ENCODE peak calls at places on chromosome 22, in seven cellular contexts. D, K, L, X, N, P and J are unnamed samples. For H3K9me3 and H3K4me1, the result is how much of the 10 kb centered on the place peaks cover.

GRCh38 chr22:44981857-44982256 is 27.9 kb downstream of the PHF21B start:
- DNase-seq in D (no peak), K (no peak), L (no peak), X (no peak), N (no peak), P (no peak), J (no peak)

GRCh38 chr22:23693979-23694680 is 3.3 kb downstream of the RGL4 start:
- DNase-seq in D (no peak), K (no peak), L (no peak), X (no peak), N (no peak), P (no peak), J (no peak)

GRCh38 chr22:41254230-41254629 is 13.5 kb upstream of the CHADL start:
- DNase-seq in D (no peak), K (no peak), L (no peak), X (no peak), N (no peak), P (no peak), J (no peak)

GRCh38 chr22:46618104-46618647 is 2.0 kb upstream of the GRAMD4 start:
- DNase-seq in D (no peak), K (no peak), L (no peak), X (no peak), N (no peak), P (peak), J (no peak)

GRCh38 chr22:44753189-44754042 is 1.0 kb downstream of the ARHGAP8 start:
- DNase-seq in D (no peak), K (no peak), L (no peak), X (peak), N (peak), P (no peak), J (no peak)

GRCh38 chr22:23219787-23220484 is 39.6 kb downstream of the BCR start:
- DNase-seq in D (peak), K (peak), L (no peak), X (peak), N (peak), P (peak), J (no peak)

GRCh38 chr22:41544671-41545476 is 604 bp upstream of the POLR3H start:
- DNase-seq in D (no peak), K (no peak), L (no peak), X (no peak), N (no peak), P (no peak), J (no peak)

GRCh38 chr22:23243006-23243573 is 62.8 kb downstream of the BCR start:
- DNase-seq in D (no peak), K (no peak), L (peak), X (no peak), N (peak), P (peak), J (no peak)

GRCh38 chr22:23909258-23909898 is 15.2 kb downstream of the MIF start:
- DNase-seq in D (no peak), K (no peak), L (no peak), X (no peak), N (no peak), P (no peak), J (no peak)

GRCh38 chr22:19035474-19036228 is 86.6 kb downstream of the DGCR2 start:
- DNase-seq in D (no peak), K (peak), L (no peak), X (no peak), N (peak), P (peak), J (no peak)

GRCh38 chr22:40193429-40194421 is 16.0 kb downstream of the TNRC6B start:
- DNase-seq in D (no peak), K (no peak), L (no peak), X (no peak), N (no peak), P (no peak), J (no peak)

GRCh38 chr22:42471441-42471840 is 39.2 kb upstream of the NFAM1 start:
- DNase-seq in D (no peak), K (no peak), L (no peak), X (no peak), N (no peak), P (no peak), J (no peak)

GRCh38 chr22:49549256-49549655 is 278.4 kb downstream of the BRD1 start:
- DNase-seq in D (no peak), K (peak), L (no peak), X (no peak), N (no peak), P (no peak), J (no peak)

GRCh38 chr22:49549851-49550430 is 277.7 kb downstream of the BRD1 start:
- DNase-seq in D (no peak), K (peak), L (no peak), X (no peak), N (no peak), P (no peak), J (no peak)

GRCh38 chr22:49551897-49552659 is 275.6 kb downstream of the BRD1 start:
- DNase-seq in D (no peak), K (no peak), L (no peak), X (no peak), N (no peak), P (no peak), J (no peak)

GRCh38 chr22:49551446-49551845 is 276.2 kb downstream of the BRD1 start:
- DNase-seq in D (no peak), K (peak), L (no peak), X (no peak), N (no peak), P (no peak), J (no peak)

DNA sequence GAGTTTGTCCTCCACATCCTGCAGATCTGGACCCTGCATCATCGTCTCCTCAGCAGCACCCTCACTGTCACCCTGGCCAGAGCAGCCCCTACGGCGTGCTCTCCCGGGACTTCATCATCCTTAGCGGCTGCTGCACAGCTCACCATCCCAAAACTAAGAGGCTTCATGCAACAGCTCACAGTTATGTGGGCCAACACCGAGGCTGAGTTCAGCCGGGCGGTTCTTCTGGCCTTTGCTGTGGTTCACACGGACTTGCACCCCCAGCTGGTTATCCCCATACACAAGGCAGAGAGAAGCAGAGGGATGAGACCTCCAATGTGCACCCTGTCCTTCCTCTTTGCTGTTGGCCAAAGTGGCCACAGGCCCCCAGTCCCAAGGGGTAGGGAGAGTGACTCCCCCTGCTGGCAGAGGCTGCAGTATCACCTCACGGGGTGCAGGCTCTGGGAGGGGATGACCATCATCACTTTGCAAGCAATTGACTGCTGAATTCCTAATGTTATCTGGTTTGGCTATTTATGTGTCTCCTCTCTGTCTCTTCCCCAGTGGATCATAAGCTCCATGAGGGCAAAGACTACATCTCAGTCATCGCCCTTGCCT is 276.8 kb downstream of the BRD1 start:
- DNase-seq in D (no peak), K (peak), L (no peak), X (no peak), N (no peak), P (no peak), J (peak)
- H3K9me3 ChIP-seq in D (under half), K (under half), L (under half), X (under half), N (under half), P (under half), J (under half)

GRCh38 chr22:50314455-50315288 is 7.2 kb upstream of the PLXNB2 start:
- DNase-seq in D (no peak), K (peak), L (peak), X (peak), N (peak), P (peak), J (peak)

GRCh38 chr22:50317178-50317577 is 9.6 kb downstream of the DENND6B start:
- DNase-seq in D (no peak), K (peak), L (no peak), X (no peak), N (no peak), P (no peak), J (no peak)

GRCh38 chr22:50316114-50317065 is 8.9 kb upstream of the PLXNB2 start:
- DNase-seq in D (no peak), K (no peak), L (no peak), X (no peak), N (peak), P (no peak), J (no peak)

GRCh38 chr22:50314081-50314454 is 6.6 kb upstream of the PLXNB2 start:
- DNase-seq in D (no peak), K (peak), L (no peak), X (no peak), N (no peak), P (no peak), J (no peak)

DNA sequence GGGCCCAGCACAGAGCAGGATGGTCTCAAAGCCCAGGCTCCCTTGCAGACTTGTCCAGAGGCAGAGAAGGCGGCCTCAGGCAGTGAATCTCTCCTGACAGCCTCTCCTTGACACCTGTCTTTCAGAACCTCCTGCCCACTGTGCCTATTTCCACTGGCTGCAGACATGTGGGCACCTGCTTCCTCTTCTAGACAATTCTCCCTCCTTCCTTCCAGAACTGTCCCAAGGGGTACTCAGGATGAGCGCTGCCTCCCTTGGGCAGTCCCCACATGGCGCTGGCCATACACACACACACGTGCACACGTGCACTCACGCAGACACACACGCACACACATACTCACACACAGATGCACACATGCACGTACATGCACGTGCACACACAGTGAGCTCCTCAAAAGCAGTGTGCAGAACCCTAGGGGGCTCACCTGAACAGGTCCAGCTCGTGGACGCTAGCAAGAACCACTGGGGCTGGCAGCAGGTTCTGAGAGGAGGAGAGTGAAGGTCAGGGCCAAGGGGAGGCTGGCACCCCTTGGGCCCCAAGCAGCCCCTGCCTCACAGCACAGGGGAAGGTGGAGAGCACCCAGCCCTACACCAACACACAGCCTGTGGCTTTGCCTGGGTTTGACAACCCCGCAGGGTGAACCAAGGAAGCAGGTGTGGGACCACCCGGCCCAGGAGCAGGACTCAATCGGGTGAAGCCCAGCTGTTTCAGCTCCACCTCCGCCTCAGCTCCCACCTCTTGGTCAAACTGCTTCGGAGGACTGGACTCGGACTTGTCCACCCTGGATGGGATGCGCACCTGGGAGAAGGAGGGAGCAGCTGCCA is 8.1 kb upstream of the PLXNB2 start:
- DNase-seq in D (no peak), K (no peak), L (no peak), X (no peak), N (no peak), P (no peak), J (no peak)
- H3K4me1 ChIP-seq in D (under half), K (under half), L (under half), X (under half), N (under half), P (under half), J (under half)

DNA sequence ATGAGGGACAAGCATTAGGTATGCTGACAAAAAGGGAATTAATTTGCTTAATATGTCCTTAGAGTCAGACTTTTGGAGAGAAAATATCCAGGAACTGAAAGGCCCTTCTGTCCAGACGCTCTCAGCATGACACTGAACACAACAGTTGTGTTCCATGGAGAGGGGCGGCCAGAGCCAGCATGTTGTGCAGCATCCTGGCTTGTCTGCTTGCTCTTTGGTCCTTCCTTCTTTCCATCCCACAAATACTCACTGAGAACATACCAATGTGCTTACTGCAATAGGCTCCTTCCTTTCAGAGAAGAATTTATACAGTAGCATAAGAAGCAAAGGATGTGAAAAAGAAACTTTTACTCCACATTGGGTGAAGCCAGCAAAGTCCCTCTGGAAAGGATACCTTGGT is 303.9 kb upstream of the PITPNB start:
- DNase-seq in D (no peak), K (no peak), L (no peak), X (no peak), N (no peak), P (no peak), J (no peak)
- H3K27ac ChIP-seq in D (no peak), K (no peak), L (no peak), X (no peak), N (no peak), P (no peak), J (no peak)

GRCh38 chr22:47995718-47996117 is 1233.3 kb downstream of the TBC1D22A start:
- DNase-seq in D (no peak), K (no peak), L (no peak), X (no peak), N (no peak), P (no peak), J (no peak)

GRCh38 chr22:47997052-47997568 is 1234.7 kb downstream of the TBC1D22A start:
- DNase-seq in D (no peak), K (no peak), L (no peak), X (no peak), N (peak), P (no peak), J (no peak)

GRCh38 chr22:47996446-47996857 is 1234.0 kb downstream of the TBC1D22A start:
- DNase-seq in D (no peak), K (no peak), L (no peak), X (no peak), N (no peak), P (peak), J (no peak)

GRCh38 chr22:47994899-47995573 is 1232.6 kb downstream of the TBC1D22A start:
- DNase-seq in D (no peak), K (no peak), L (no peak), X (no peak), N (no peak), P (no peak), J (no peak)

DNA sequence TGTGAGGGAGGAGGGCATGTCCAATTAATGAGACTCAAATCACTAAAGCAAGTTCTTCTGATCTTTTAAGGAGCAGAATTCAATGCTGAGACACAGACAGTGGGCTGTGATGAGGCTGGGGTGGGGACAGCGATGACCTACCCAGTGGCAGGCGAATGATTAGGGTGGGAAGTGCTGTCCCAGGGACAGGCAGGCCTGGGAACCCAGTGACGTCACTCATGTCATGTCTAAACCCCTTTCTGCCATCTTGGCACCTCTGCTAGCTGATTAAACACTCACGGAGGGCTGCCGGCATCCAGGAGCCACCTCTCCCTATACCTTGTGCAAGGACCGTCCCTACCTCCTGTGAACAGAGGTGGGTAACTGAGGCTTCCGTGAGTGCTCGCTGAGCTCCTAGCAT is 1235.2 kb downstream of the TBC1D22A start:
- DNase-seq in D (no peak), K (no peak), L (no peak), X (no peak), N (no peak), P (no peak), J (no peak)
- H3K9me3 ChIP-seq in D (under half), K (under half), L (under half), X (under half), N (under half), P (under half), J (under half)

GRCh38 chr22:20226077-20226716 is 41.9 kb downstream of the RTN4R start:
- DNase-seq in D (no peak), K (no peak), L (no peak), X (no peak), N (no peak), P (no peak), J (no peak)
- H3K4me1 ChIP-seq in D (under half), K (under half), L (under half), X (under half), N (half or more), P (under half), J (under half)

DNA sequence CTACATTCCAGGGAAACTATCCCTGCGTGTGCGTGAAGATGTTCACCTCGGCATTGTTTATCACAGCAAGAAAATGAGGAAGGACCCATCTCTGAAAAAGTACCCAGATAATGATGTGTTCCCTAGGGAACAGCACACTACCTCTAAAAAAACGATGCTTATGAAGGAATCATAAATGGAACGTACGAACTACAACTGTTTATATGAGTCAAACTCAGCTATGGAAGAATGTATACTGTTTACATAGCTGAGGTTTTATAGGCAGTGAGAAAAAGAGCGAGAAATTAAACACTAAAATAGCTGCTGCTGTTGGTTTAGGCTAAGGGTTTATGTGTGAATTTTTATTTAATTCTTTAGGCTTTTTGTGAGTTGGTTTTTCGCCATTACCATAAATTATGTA is 48.9 kb downstream of the APOL1 start:
- DNase-seq in D (no peak), K (no peak), L (no peak), X (no peak), N (no peak), P (no peak), J (no peak)
- H3K27ac ChIP-seq in D (no peak), K (no peak), L (no peak), X (no peak), N (no peak), P (no peak), J (no peak)